ENCODE peak calls at places on chromosomes 16 and 17, in five cellular contexts. One of them, this sample, is unnamed. For H3K4me1, the result is how much of the 10 kb centered on the place peaks cover.

GRCh38 chr16:50665128-50665878 is 15.8 kb downstream of the SNX20 start:
- DNase-seq in mammary epithelial cell: peak
- DNase-seq in IMR-90: peak
- DNase-seq in cardiac muscle cell: peak
- DNase-seq in BE2C: peak
- DNase-seq in this sample: peak

GRCh38 chr17:69326302-69327059 is 452 bp downstream of the ABCA5 start:
- DNase-seq in mammary epithelial cell: peak
- DNase-seq in cardiac muscle cell: peak
- DNase-seq in BE2C: no peak
- DNase-seq in IMR-90: peak
- DNase-seq in this sample: no peak

GRCh38 chr17:74217036-74217725 is 3.8 kb downstream of the TTYH2 start:
- DNase-seq in IMR-90: no peak
- DNase-seq in cardiac muscle cell: no peak
- DNase-seq in mammary epithelial cell: no peak
- DNase-seq in BE2C: no peak
- DNase-seq in this sample: no peak

GRCh38 chr17:82107341-82107860 is 9.4 kb upstream of the FASN start:
- DNase-seq in BE2C: peak
- DNase-seq in cardiac muscle cell: no peak
- DNase-seq in IMR-90: no peak
- DNase-seq in mammary epithelial cell: no peak
- DNase-seq in this sample: peak

GRCh38 chr16:72162105-72162680 is 9.8 kb downstream of the PMFBP1 start:
- DNase-seq in cardiac muscle cell: peak
- DNase-seq in IMR-90: no peak
- DNase-seq in BE2C: no peak
- DNase-seq in mammary epithelial cell: no peak
- DNase-seq in this sample: no peak

GRCh38 chr17:35432176-35433074 is at the start of gene SLFN12:
- DNase-seq in IMR-90: peak
- DNase-seq in BE2C: no peak
- DNase-seq in cardiac muscle cell: peak
- DNase-seq in mammary epithelial cell: peak
- DNase-seq in this sample: no peak

GRCh38 chr17:57945999-57946797 is 9.0 kb downstream of the CUEDC1 start:
- DNase-seq in cardiac muscle cell: peak
- DNase-seq in mammary epithelial cell: peak
- DNase-seq in BE2C: no peak
- DNase-seq in IMR-90: peak
- DNase-seq in this sample: no peak

GRCh38 chr17:3754458-3755334 is 31.0 kb downstream of the HASPIN start:
- DNase-seq in IMR-90: no peak
- DNase-seq in BE2C: no peak
- DNase-seq in cardiac muscle cell: no peak
- DNase-seq in mammary epithelial cell: peak
- DNase-seq in this sample: peak

GRCh38 chr16:1981972-1982574 is 804 bp upstream of the NOXO1 start:
- DNase-seq in BE2C: no peak
- DNase-seq in mammary epithelial cell: peak
- DNase-seq in cardiac muscle cell: no peak
- DNase-seq in IMR-90: no peak
- DNase-seq in this sample: no peak

GRCh38 chr17:58533616-58534188 is 19.3 kb upstream of the MTMR4 start:
- DNase-seq in BE2C: no peak
- DNase-seq in cardiac muscle cell: no peak
- DNase-seq in mammary epithelial cell: no peak
- DNase-seq in IMR-90: no peak
- DNase-seq in this sample: no peak

GRCh38 chr17:73820686-73821448 is 176.6 kb upstream of the SDK2 start:
- DNase-seq in IMR-90: no peak
- DNase-seq in BE2C: peak
- DNase-seq in mammary epithelial cell: no peak
- DNase-seq in cardiac muscle cell: peak
- DNase-seq in this sample: peak

GRCh38 chr17:76714336-76714735 is 3.6 kb upstream of the MXRA7 start:
- DNase-seq in mammary epithelial cell: no peak
- DNase-seq in cardiac muscle cell: no peak
- DNase-seq in BE2C: no peak
- DNase-seq in IMR-90: no peak
- DNase-seq in this sample: no peak

DNA sequence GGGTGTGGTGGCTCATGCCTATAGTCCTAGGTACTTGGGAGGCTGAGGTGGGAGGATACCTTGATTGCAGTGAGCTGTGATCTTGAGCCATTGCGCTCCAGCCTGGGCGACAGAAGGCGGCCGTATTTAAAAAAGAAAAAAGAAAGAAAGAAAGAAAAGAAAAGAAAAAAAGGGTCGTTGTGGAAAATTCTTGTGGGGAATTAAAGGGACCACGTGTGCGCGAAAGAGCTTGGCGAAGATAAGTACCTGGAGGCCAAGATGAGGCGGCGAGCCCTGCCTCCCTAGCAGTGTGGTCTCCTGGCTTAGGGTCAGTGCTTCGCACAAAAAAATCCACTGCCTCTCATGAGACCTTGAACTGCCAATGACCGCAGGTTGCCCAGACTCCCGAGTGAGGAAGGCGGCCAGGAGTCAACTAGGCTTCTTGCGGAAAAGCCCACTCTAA is 714 bp upstream of the NMT1 start:
- DNase-seq in IMR-90: no peak
- DNase-seq in mammary epithelial cell: no peak
- DNase-seq in cardiac muscle cell: no peak
- DNase-seq in BE2C: no peak
- DNase-seq in this sample: no peak
- H3K4me1 ChIP-seq in IMR-90: under half
- H3K4me1 ChIP-seq in mammary epithelial cell: under half
- H3K4me1 ChIP-seq in cardiac muscle cell: under half
- H3K4me1 ChIP-seq in BE2C: under half
- H3K4me1 ChIP-seq in this sample: under half

GRCh38 chr16:24996301-24996700 is 18.9 kb downstream of the ARHGAP17 start:
- DNase-seq in IMR-90: no peak
- DNase-seq in cardiac muscle cell: peak
- DNase-seq in mammary epithelial cell: no peak
- DNase-seq in BE2C: no peak
- DNase-seq in this sample: no peak

GRCh38 chr16:24999088-24999670 is 16.0 kb downstream of the ARHGAP17 start:
- DNase-seq in BE2C: no peak
- DNase-seq in IMR-90: no peak
- DNase-seq in cardiac muscle cell: no peak
- DNase-seq in mammary epithelial cell: no peak
- DNase-seq in this sample: no peak

GRCh38 chr16:24998201-24998600 is 17.0 kb downstream of the ARHGAP17 start:
- DNase-seq in cardiac muscle cell: no peak
- DNase-seq in BE2C: no peak
- DNase-seq in mammary epithelial cell: no peak
- DNase-seq in IMR-90: no peak
- DNase-seq in this sample: no peak

GRCh38 chr16:24996731-24997130 is 18.4 kb downstream of the ARHGAP17 start:
- DNase-seq in mammary epithelial cell: no peak
- DNase-seq in IMR-90: no peak
- DNase-seq in BE2C: no peak
- DNase-seq in cardiac muscle cell: no peak
- DNase-seq in this sample: no peak

GRCh38 chr16:24997665-24998064 is 17.5 kb downstream of the ARHGAP17 start:
- DNase-seq in BE2C: no peak
- DNase-seq in mammary epithelial cell: no peak
- DNase-seq in IMR-90: no peak
- DNase-seq in cardiac muscle cell: no peak
- DNase-seq in this sample: no peak
- H3K4me3 ChIP-seq in BE2C: no peak
- H3K4me3 ChIP-seq in mammary epithelial cell: no peak
- H3K4me3 ChIP-seq in IMR-90: no peak
- H3K4me3 ChIP-seq in cardiac muscle cell: no peak
- H3K4me3 ChIP-seq in this sample: no peak

GRCh38 chr17:43006639-43007551 is at the start of gene IFI35:
- DNase-seq in cardiac muscle cell: peak
- DNase-seq in mammary epithelial cell: peak
- DNase-seq in BE2C: peak
- DNase-seq in IMR-90: peak
- DNase-seq in this sample: peak

GRCh38 chr17:43013296-43013695 is 6.7 kb downstream of the IFI35 start:
- DNase-seq in mammary epithelial cell: no peak
- DNase-seq in BE2C: no peak
- DNase-seq in cardiac muscle cell: no peak
- DNase-seq in IMR-90: no peak
- DNase-seq in this sample: no peak

GRCh38 chr17:43014020-43014615 is 7.5 kb downstream of the IFI35 start:
- DNase-seq in cardiac muscle cell: no peak
- DNase-seq in BE2C: no peak
- DNase-seq in mammary epithelial cell: no peak
- DNase-seq in IMR-90: no peak
- DNase-seq in this sample: no peak

GRCh38 chr17:43011728-43012472 is 5.3 kb downstream of the IFI35 start:
- DNase-seq in IMR-90: no peak
- DNase-seq in mammary epithelial cell: no peak
- DNase-seq in BE2C: no peak
- DNase-seq in cardiac muscle cell: no peak
- DNase-seq in this sample: no peak

GRCh38 chr17:43010667-43011308 is 4.2 kb downstream of the IFI35 start:
- DNase-seq in IMR-90: no peak
- DNase-seq in BE2C: no peak
- DNase-seq in mammary epithelial cell: peak
- DNase-seq in cardiac muscle cell: no peak
- DNase-seq in this sample: peak
- H3K4me1 ChIP-seq in IMR-90: under half
- H3K4me1 ChIP-seq in BE2C: under half
- H3K4me1 ChIP-seq in mammary epithelial cell: under half
- H3K4me1 ChIP-seq in cardiac muscle cell: under half
- H3K4me1 ChIP-seq in this sample: under half

GRCh38 chr17:38885044-38885727 is 15.3 kb downstream of the LASP1 start:
- DNase-seq in cardiac muscle cell: no peak
- DNase-seq in mammary epithelial cell: no peak
- DNase-seq in BE2C: no peak
- DNase-seq in IMR-90: no peak
- DNase-seq in this sample: peak

GRCh38 chr17:38886643-38887010 is 16.8 kb downstream of the LASP1 start:
- DNase-seq in IMR-90: no peak
- DNase-seq in mammary epithelial cell: no peak
- DNase-seq in BE2C: no peak
- DNase-seq in cardiac muscle cell: no peak
- DNase-seq in this sample: no peak

GRCh38 chr17:38885728-38886642 is 16.1 kb downstream of the LASP1 start:
- DNase-seq in mammary epithelial cell: no peak
- DNase-seq in BE2C: peak
- DNase-seq in cardiac muscle cell: peak
- DNase-seq in IMR-90: peak
- DNase-seq in this sample: no peak

GRCh38 chr17:38881600-38882191 is 11.8 kb downstream of the LASP1 start:
- DNase-seq in cardiac muscle cell: peak
- DNase-seq in mammary epithelial cell: no peak
- DNase-seq in IMR-90: peak
- DNase-seq in BE2C: peak
- DNase-seq in this sample: no peak

DNA sequence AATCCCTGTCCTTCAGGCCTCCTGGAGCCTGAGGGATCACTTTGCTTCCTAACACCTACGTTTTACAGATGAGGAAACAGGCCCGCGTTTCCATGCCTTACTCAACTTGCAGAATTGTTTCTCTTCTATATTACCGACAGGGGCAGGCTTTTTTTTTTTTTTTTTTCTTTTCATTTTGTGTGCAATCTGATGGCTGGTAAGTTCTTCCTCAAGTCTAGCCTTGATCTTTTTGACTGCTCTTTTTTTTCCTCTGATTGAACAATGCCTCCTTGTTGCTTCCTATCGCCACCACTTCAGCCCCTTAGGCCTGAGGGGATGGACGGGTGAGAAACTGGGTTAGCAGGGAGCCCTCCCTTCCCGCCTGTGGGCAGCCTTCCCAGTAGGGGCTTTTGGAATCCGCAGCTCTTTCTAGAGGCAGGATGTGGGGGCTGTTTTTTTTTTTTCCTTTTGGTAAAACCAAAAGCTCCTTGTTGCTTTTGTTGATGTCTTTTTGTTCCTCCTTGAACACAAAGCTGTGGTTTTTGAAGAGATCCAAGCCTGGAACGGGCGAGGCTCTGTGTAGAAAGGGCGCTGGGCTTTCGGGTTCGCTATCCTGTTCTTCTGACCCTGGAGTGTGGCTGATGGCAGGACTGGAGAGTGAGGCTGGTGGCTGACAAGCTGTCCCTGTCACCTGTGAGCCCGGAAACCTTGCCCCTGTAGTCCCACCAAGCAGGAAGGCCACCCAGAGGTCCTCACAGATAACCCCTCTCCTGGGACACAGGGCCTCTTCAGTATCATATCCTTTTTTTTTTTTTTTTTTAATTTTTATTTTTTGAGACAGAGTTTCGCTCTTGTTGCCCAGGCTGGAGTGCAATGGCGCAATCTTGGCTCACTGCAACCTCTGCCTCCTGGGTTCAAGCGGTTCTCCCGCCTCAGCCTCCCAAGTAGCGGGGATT is 14.0 kb downstream of the LASP1 start:
- DNase-seq in BE2C: no peak
- DNase-seq in mammary epithelial cell: peak
- DNase-seq in IMR-90: no peak
- DNase-seq in cardiac muscle cell: peak
- DNase-seq in this sample: no peak
- H3K4me3 ChIP-seq in BE2C: no peak
- H3K4me3 ChIP-seq in mammary epithelial cell: no peak
- H3K4me3 ChIP-seq in IMR-90: no peak
- H3K4me3 ChIP-seq in cardiac muscle cell: no peak
- H3K4me3 ChIP-seq in this sample: no peak

GRCh38 chr17:80264793-80265075 is 4.1 kb downstream of the RNF213 start:
- DNase-seq in BE2C: no peak
- DNase-seq in mammary epithelial cell: no peak
- DNase-seq in IMR-90: no peak
- DNase-seq in cardiac muscle cell: no peak
- DNase-seq in this sample: no peak

GRCh38 chr17:80262775-80263244 is 2.2 kb downstream of the RNF213 start:
- DNase-seq in mammary epithelial cell: no peak
- DNase-seq in IMR-90: no peak
- DNase-seq in BE2C: no peak
- DNase-seq in cardiac muscle cell: no peak
- DNase-seq in this sample: no peak

GRCh38 chr17:80264048-80264792 is 3.6 kb downstream of the RNF213 start:
- DNase-seq in BE2C: no peak
- DNase-seq in cardiac muscle cell: no peak
- DNase-seq in IMR-90: no peak
- DNase-seq in mammary epithelial cell: no peak
- DNase-seq in this sample: no peak

GRCh38 chr17:80262291-80262690 is 1.6 kb downstream of the RNF213 start:
- DNase-seq in BE2C: no peak
- DNase-seq in mammary epithelial cell: no peak
- DNase-seq in cardiac muscle cell: no peak
- DNase-seq in IMR-90: no peak
- DNase-seq in this sample: no peak

GRCh38 chr17:80263253-80264047 is 2.8 kb downstream of the RNF213 start:
- DNase-seq in BE2C: peak
- DNase-seq in cardiac muscle cell: peak
- DNase-seq in IMR-90: peak
- DNase-seq in mammary epithelial cell: peak
- DNase-seq in this sample: no peak
- H3K4me1 ChIP-seq in BE2C: under half
- H3K4me1 ChIP-seq in cardiac muscle cell: under half
- H3K4me1 ChIP-seq in IMR-90: under half
- H3K4me1 ChIP-seq in mammary epithelial cell: under half
- H3K4me1 ChIP-seq in this sample: under half